ENCODE peak calls at places on chromosomes 4 and X, in eight cellular contexts. Q is HCT116, H is K562, F is HepG2, T is endothelial cell of umbilical vein, M is GM23338, S is H1, L is GM12878. C is an unnamed sample.

GRCh38 chrX:150476183-150476699 is 92.2 kb upstream of the MTM1 start:
- DNase-seq in M (no peak), L (no peak), Q (no peak), S (no peak), F (no peak), T (no peak), H (no peak), C (no peak)

GRCh38 chrX:13768939-13769338 is 34.4 kb downstream of the OFD1 start:
- DNase-seq in F (no peak), H (no peak), T (no peak), L (no peak), Q (no peak), M (no peak), S (no peak), C (no peak)

GRCh38 chrX:33969105-33969504 is 163.0 kb downstream of the FAM47A start:
- DNase-seq in Q (no peak), S (no peak), F (no peak), L (no peak), M (no peak), T (no peak), H (no peak), C (no peak)

GRCh38 chr4:101020956-101021355 is 326.4 kb downstream of the PPP3CA start:
- DNase-seq in M (no peak), Q (peak), T (peak), L (peak), H (no peak), F (no peak), S (no peak), C (no peak)

GRCh38 chr4:119057417-119057816 is 78.2 kb upstream of the MYOZ2 start:
- DNase-seq in Q (no peak), H (no peak), T (no peak), L (no peak), F (no peak), M (no peak), S (no peak), C (no peak)

GRCh38 chrX:24392709-24393108 is 32.3 kb downstream of the SUPT20HL1 start:
- DNase-seq in L (no peak), Q (no peak), H (no peak), S (no peak), M (no peak), T (no peak), F (no peak), C (peak)

GRCh38 chr4:835148-836002 is 9.4 kb upstream of the CPLX1 start:
- DNase-seq in L (no peak), M (no peak), Q (no peak), H (no peak), S (no peak), T (no peak), F (peak), C (no peak)

GRCh38 chr4:80309301-80310004 is 26.1 kb upstream of the CFAP299 start:
- DNase-seq in Q (no peak), M (no peak), L (no peak), T (peak), H (no peak), F (no peak), S (no peak), C (no peak)

GRCh38 chrX:136126371-136126770 is 21.0 kb upstream of the FHL1 start:
- DNase-seq in M (no peak), H (no peak), Q (no peak), T (no peak), S (no peak), F (no peak), L (no peak), C (no peak)
- H3K27ac ChIP-seq in M (no peak), H (no peak), Q (no peak), T (no peak), S (no peak), F (no peak), L (no peak), C (peak)

DNA sequence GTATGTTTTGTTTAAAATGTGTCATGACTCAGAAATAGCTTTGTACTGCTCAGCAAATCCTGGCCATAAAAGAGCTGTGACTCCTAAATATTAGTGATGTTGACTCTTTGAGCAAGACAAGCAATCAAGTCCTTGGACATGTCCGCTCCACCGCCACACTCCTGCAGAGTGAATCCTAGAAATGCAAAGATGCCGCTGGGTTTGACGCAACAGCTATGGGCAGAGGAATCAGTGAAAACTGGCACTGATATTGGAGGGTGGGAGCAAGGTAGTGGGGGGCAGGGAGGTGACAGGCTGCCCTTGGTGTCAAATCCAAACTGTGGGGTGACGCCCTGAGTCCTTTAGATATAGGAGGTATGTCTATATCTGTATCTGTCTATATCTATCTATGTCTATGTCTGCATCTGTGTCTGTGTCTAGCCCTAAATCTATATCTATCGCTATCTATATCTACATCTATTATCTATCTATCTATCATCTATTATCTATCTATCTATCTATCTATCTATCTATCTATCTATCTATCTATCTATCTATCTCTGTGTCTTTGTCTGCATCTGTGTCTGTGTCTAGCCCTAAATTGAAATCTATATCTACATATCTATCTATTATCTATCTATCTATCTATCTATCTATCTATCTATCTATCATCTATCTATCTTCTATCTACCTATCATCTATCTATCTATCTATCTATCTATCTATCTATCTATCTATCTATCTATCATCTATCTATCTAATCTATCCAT is 129.7 kb downstream of the CPE start:
- DNase-seq in H (no peak), F (peak), L (no peak), S (no peak), M (no peak), Q (no peak), T (no peak), C (no peak)
- TF ChIP-seq POLR2AphosphoS5 in H (no peak), F (no peak), L (no peak), S (no peak), M (no peak), Q (no peak), T (no peak), C (no peak)

GRCh38 chrX:118975831-118976598 is 1.6 kb downstream of the LONRF3 start:
- DNase-seq in M (peak), T (peak), Q (no peak), F (peak), S (no peak), L (no peak), H (peak), C (no peak)
- TF ChIP-seq EZH2 in M (peak), T (no peak), Q (no peak), F (no peak), S (peak), L (no peak), H (no peak), C (no peak)

DNA sequence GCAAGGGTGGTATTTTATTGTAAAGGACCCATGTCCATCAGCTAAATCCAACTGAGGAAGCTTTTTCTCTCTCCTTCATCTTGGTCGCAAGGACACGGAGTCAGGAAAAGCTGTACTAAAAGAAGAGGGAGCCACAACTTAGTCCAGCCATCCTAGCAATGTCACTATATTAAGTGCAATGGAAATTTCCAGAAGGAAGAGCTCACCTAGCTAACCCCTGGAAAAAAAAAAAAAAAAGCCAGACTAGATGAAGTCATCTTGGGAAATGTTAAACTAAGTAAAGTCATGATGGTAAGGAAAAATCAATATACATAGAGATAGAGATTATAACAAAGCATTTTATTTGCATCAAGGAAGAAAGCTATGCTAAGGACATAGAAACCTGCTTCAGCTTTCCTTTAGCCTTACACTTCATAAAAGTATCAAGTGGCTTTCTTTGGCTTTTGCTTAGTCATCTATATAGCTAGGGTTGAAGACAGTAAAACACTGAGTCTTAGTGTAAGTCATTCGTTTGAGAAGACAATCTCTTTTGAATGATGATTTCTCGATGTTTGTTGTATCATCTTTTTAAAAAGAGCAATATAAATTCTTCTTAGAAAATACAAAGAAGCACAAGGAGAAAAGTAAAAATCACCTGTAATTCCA is 18.6 kb upstream of the CA5B start:
- DNase-seq in T (no peak), F (no peak), M (no peak), H (peak), L (no peak), Q (no peak), S (no peak), C (no peak)
- H3K27ac ChIP-seq in T (no peak), F (no peak), M (peak), H (no peak), L (no peak), Q (peak), S (no peak), C (no peak)

GRCh38 chr4:40564004-40564403 is 65.7 kb downstream of the RBM47 start:
- DNase-seq in L (no peak), S (no peak), H (no peak), T (no peak), F (no peak), M (no peak), Q (peak), C (no peak)
- TF ChIP-seq POLR2AphosphoS5 in L (no peak), S (no peak), H (no peak), T (no peak), F (no peak), M (no peak), Q (peak), C (no peak)

DNA sequence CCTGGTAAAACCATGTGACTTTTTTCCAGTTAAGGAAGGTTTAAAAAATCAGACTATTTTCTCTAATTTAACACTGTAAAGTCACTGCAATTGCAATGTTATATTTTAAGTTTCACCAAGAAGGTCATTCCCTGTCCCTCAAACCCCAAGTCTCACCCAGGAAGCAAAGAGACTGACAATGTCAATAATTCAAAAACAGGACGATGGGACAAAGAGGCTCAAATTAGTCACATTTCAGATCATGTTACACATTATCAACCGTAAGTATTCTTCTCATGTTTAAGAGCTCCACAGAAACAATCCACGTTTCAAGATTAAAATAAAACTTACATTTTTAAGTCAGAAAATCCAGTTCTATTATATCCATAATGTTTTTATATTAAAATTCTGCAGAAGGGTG is 13.2 kb downstream of the SHISA3 start:
- DNase-seq in H (no peak), S (no peak), Q (no peak), F (no peak), T (no peak), L (no peak), M (no peak), C (no peak)
- TF ChIP-seq EZH2 in H (no peak), S (no peak), Q (no peak), F (no peak), T (no peak), L (no peak), M (no peak), C (no peak)

GRCh38 chr4:184620208-184620867 is 28.9 kb downstream of the CASP3 start:
- DNase-seq in L (no peak), F (no peak), S (no peak), Q (no peak), T (no peak), M (no peak), H (no peak), C (no peak)
- H3K27ac ChIP-seq in L (no peak), F (no peak), S (no peak), Q (no peak), T (no peak), M (no peak), H (no peak), C (no peak)

GRCh38 chr4:48110452-48110978 is 23.5 kb downstream of the TXK start:
- DNase-seq in T (no peak), L (no peak), S (no peak), H (no peak), F (no peak), Q (no peak), M (no peak), C (no peak)

GRCh38 chr4:48108309-48109073 is 25.6 kb downstream of the TXK start:
- DNase-seq in T (no peak), Q (no peak), S (no peak), H (no peak), F (no peak), L (no peak), M (no peak), C (no peak)

GRCh38 chr4:48105230-48105629 is 28.8 kb downstream of the TXK start:
- DNase-seq in H (no peak), S (no peak), L (no peak), M (no peak), Q (no peak), T (no peak), F (no peak), C (no peak)

GRCh38 chr4:48112017-48112667 is 21.9 kb downstream of the TXK start:
- DNase-seq in F (no peak), Q (no peak), L (no peak), M (peak), T (no peak), H (no peak), S (no peak), C (no peak)

DNA sequence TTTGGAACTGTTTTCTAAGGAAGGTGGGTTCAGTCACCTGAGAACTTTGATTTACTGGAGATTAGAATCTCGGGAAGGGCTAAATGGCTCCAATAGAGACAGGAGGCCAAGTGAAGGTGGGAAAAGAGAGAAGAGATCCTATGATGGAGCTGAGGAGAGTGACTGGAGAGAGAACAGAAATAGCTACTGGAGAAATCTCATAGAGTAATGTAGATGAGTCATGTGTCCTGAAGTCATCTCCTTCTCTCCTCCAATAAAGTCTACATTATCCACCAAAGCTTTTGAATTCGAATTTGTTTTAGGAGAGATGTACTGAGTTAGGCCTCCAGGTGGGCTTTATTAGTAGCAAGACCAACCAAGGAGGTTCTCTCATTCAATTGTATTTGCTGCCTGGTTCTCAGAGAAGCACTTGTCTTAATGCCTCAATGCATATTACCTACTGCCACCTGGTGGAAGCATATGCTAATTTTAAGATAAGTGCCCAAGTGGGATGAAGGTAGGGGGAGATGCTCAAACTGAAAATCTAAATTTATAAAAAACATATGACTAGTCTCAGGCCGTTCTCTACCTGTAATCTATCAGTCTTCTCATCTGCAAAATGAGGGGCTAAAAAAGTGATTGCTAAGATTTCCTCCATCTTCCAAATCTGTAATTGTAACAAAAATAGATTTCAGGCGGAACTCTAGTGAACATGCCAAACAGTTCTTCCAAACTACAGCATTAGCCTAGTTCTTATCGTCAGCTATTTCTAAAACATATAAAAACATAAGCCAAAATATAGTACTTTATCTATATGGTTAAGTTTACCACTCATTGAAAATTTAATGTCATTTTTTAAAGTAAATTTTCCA is 24.4 kb downstream of the TXK start:
- DNase-seq in H (peak), F (peak), T (peak), L (no peak), S (no peak), M (peak), Q (peak), C (no peak)
- TF ChIP-seq POLR2AphosphoS5 in H (no peak), F (no peak), T (no peak), L (no peak), S (no peak), M (no peak), Q (no peak), C (no peak)

GRCh38 chr4:4866833-4867744 is 7.6 kb downstream of the MSX1 start:
- DNase-seq in L (no peak), T (no peak), Q (no peak), F (no peak), M (peak), H (no peak), S (peak), C (no peak)

GRCh38 chr4:4867745-4868505 is 8.5 kb downstream of the MSX1 start:
- DNase-seq in T (no peak), H (no peak), F (no peak), L (no peak), M (no peak), S (no peak), Q (no peak), C (no peak)

GRCh38 chr4:4865705-4866123 is 6.2 kb downstream of the MSX1 start:
- DNase-seq in S (no peak), Q (no peak), T (no peak), L (no peak), F (no peak), H (no peak), M (peak), C (no peak)

GRCh38 chr4:4864940-4865704 is 5.7 kb downstream of the MSX1 start:
- DNase-seq in L (no peak), M (peak), F (no peak), Q (no peak), T (no peak), H (no peak), S (peak), C (no peak)

DNA sequence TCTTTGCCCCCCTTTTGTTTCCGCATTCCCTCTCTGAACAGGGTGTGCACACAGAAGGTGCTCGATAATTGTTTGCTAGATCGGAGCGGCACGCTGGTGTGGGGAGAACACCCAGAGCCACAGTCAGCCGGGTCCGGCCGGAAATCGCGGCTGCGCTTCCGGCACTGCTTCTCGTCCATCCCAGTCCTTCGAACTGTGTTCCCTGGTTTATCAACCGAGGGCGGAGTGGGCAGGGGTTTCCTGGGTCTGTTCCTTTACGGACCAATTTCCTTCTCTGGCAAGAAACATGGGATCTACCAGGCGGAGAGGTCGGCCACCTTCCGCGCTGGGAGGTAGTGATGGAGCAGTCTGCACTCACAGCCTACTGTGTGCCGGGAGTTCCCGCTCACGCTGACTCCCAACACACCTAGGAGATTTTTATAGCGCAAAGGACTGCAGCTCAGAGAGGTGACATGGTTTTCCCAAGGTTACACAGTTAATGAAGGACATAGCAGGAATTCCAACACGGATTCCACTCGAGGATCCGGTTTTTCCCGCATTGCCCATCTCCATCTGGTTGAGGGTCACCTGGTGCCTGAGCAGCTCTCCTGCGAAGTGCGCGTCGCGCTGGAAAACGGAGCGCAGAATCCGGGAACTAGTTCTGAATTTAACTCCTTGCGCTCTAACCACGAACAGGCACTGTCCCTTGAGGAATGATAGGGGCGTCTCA is 6.8 kb downstream of the MSX1 start:
- DNase-seq in T (no peak), L (no peak), F (no peak), M (peak), S (peak), Q (no peak), H (no peak), C (no peak)
- TF ChIP-seq EZH2 in T (peak), L (no peak), F (no peak), M (peak), S (peak), Q (no peak), H (no peak), C (no peak)

GRCh38 chr4:157095716-157096115 is 19.8 kb downstream of the GLRB start:
- DNase-seq in M (no peak), F (no peak), L (no peak), T (no peak), Q (no peak), H (no peak), S (no peak), C (no peak)
- H3K27ac ChIP-seq in M (no peak), F (no peak), L (no peak), T (no peak), Q (no peak), H (no peak), S (no peak), C (no peak)